ENCODE peak calls at places on chromosomes 3 and 15, in nine cellular contexts. P is activated T-cell treated with anti-CD3 and anti-CD28 coated beads, Interleukin-2, amount 50 U/mL, for 72 hours; V is NCI-H2081; M is activated gamma-delta T cell treated with Interleukin-2 at 50 U/mL for 16 hours; J is effector CD4-positive, alpha-beta T cell; Y is astrocyte; U is T-helper 2 cell; K is mucosa of descending colon; O is activated CD8-positive, alpha-beta memory T cell treated with anti-CD3 and anti-CD28 coated beads for 1 hour. B is an unnamed sample.

GRCh38 chr3:188262913-188263683 is 109.1 kb downstream of the LPP start:
- DNase-seq in P (no peak), V (peak), M (no peak), J (no peak), Y (peak), U (no peak), K (no peak), O (no peak), B (no peak)

GRCh38 chr3:69318410-69318809 is 67.5 kb downstream of the FRMD4B start:
- DNase-seq in P (no peak), V (no peak), M (no peak), J (no peak), Y (no peak), U (no peak), K (no peak), O (no peak), B (no peak)

GRCh38 chr3:141448606-141449216 is 38.1 kb upstream of the RASA2 start:
- DNase-seq in P (no peak), V (peak), M (no peak), J (no peak), Y (peak), U (no peak), K (no peak), O (no peak), B (no peak)

GRCh38 chr3:126261037-126261436 is 80.7 kb upstream of the ALDH1L1 start:
- DNase-seq in P (peak), V (no peak), M (no peak), J (no peak), Y (no peak), U (no peak), K (peak), O (no peak), B (no peak)

GRCh38 chr3:194885766-194886165 is 200.1 kb downstream of the FAM43A start:
- DNase-seq in P (no peak), V (no peak), M (no peak), J (no peak), Y (no peak), U (no peak), K (no peak), O (no peak), B (no peak)

GRCh38 chr3:157156844-157157635 is 2.9 kb downstream of the CCNL1 start:
- DNase-seq in P (no peak), V (peak), M (no peak), J (no peak), Y (no peak), U (no peak), K (no peak), O (no peak), B (no peak)

GRCh38 chr3:79846148-79846933 is 78.5 kb upstream of the ROBO1 start:
- DNase-seq in P (no peak), V (no peak), M (no peak), J (no peak), Y (no peak), U (peak), K (no peak), O (no peak), B (no peak)

GRCh38 chr3:31469385-31469784 is 63.3 kb upstream of the STT3B start:
- DNase-seq in P (no peak), V (no peak), M (no peak), J (no peak), Y (no peak), U (no peak), K (no peak), O (no peak), B (no peak)

GRCh38 chr15:37576952-37577351 is 357.5 kb upstream of the TMCO5A start:
- DNase-seq in P (no peak), V (no peak), M (no peak), J (no peak), Y (no peak), U (no peak), K (no peak), O (no peak), B (no peak)

GRCh38 chr15:91482799-91483198 is 370.7 kb upstream of the SLCO3A1 start:
- DNase-seq in P (no peak), V (no peak), M (peak), J (no peak), Y (no peak), U (peak), K (no peak), O (no peak), B (no peak)

GRCh38 chr3:21934576-21934975 is 183.6 kb upstream of the ZNF385D start:
- DNase-seq in P (no peak), V (no peak), M (no peak), J (no peak), Y (no peak), U (no peak), K (no peak), O (no peak), B (no peak)

GRCh38 chr3:88807471-88808090 is 299.8 kb upstream of the EPHA3 start:
- DNase-seq in P (no peak), V (no peak), M (no peak), J (no peak), Y (peak), U (no peak), K (no peak), O (no peak), B (peak)

GRCh38 chr15:88649286-88649733 is 10.5 kb downstream of the ISG20 start:
- DNase-seq in P (peak), V (no peak), M (peak), J (no peak), Y (peak), U (peak), K (peak), O (no peak), B (no peak)

GRCh38 chr15:100186366-100186765 is 155.4 kb downstream of the ADAMTS17 start:
- DNase-seq in P (no peak), V (no peak), M (no peak), J (no peak), Y (no peak), U (no peak), K (no peak), O (no peak), B (no peak)

GRCh38 chr3:77014236-77014635 is 25.7 kb upstream of the ROBO2 start:
- DNase-seq in P (no peak), V (no peak), M (no peak), J (no peak), Y (no peak), U (no peak), K (no peak), O (no peak), B (no peak)

GRCh38 chr15:40789119-40789518 is 17.8 kb upstream of the ZFYVE19 start:
- DNase-seq in P (no peak), V (no peak), M (no peak), J (no peak), Y (no peak), U (no peak), K (no peak), O (no peak), B (no peak)

GRCh38 chr15:62544446-62544845 is 379.4 kb upstream of the C2CD4B start:
- DNase-seq in P (no peak), V (no peak), M (no peak), J (no peak), Y (no peak), U (no peak), K (no peak), O (no peak), B (no peak)

GRCh38 chr3:182233957-182234356 is 522.2 kb downstream of the SOX2 start:
- DNase-seq in P (no peak), V (no peak), M (no peak), J (no peak), Y (no peak), U (no peak), K (no peak), O (no peak), B (no peak)

GRCh38 chr3:127477396-127477795 is 113.1 kb downstream of the TPRA1 start:
- DNase-seq in P (no peak), V (no peak), M (no peak), J (no peak), Y (no peak), U (no peak), K (no peak), O (no peak), B (no peak)

GRCh38 chr15:63332367-63333078 is 49.1 kb downstream of the CA12 start:
- DNase-seq in P (no peak), V (no peak), M (no peak), J (no peak), Y (peak), U (no peak), K (no peak), O (no peak), B (peak)

GRCh38 chr3:66722675-66723074 is 221.9 kb upstream of the LRIG1 start:
- DNase-seq in P (no peak), V (no peak), M (no peak), J (no peak), Y (peak), U (no peak), K (peak), O (no peak), B (no peak)

GRCh38 chr3:2268779-2269178 is 170.1 kb downstream of the CNTN4 start:
- DNase-seq in P (no peak), V (no peak), M (no peak), J (no peak), Y (no peak), U (no peak), K (no peak), O (no peak), B (no peak)

GRCh38 chr3:143427626-143428025 is 308.1 kb downstream of the CHST2 start:
- DNase-seq in P (no peak), V (no peak), M (no peak), J (no peak), Y (no peak), U (no peak), K (no peak), O (no peak), B (no peak)

GRCh38 chr3:98596902-98597500 is 3.6 kb upstream of the CPOX start:
- DNase-seq in P (peak), V (peak), M (no peak), J (no peak), Y (no peak), U (peak), K (peak), O (no peak), B (no peak)

GRCh38 chr3:184172681-184173373 is 1.8 kb upstream of the AP2M1 start:
- DNase-seq in P (no peak), V (no peak), M (no peak), J (no peak), Y (peak), U (no peak), K (no peak), O (no peak), B (no peak)

GRCh38 chr15:56759450-56759845 is 26.1 kb upstream of the ZNF280D start:
- DNase-seq in P (no peak), V (no peak), M (no peak), J (no peak), Y (peak), U (no peak), K (peak), O (no peak), B (peak)

GRCh38 chr3:14933829-14934425 is 13.5 kb upstream of the NR2C2 start:
- DNase-seq in P (no peak), V (no peak), M (no peak), J (no peak), Y (no peak), U (no peak), K (no peak), O (no peak), B (no peak)

GRCh38 chr15:28975766-28976179 is 90.0 kb downstream of the APBA2 start:
- DNase-seq in P (peak), V (peak), M (peak), J (peak), Y (no peak), U (peak), K (peak), O (peak), B (no peak)

GRCh38 chr3:134753999-134754742 is 40.9 kb upstream of the EPHB1 start:
- DNase-seq in P (no peak), V (no peak), M (no peak), J (no peak), Y (no peak), U (no peak), K (no peak), O (no peak), B (no peak)

B was measured in retinal pigment epithelial cell.